ENCODE peak calls at places on chromosomes 4 and X, in eight cellular contexts. P, L, V, T, H, X, A and G are unnamed samples.

GRCh38 chr4:113292371-113293042 is 243.1 kb downstream of the ANK2 start:
- DNase-seq in P (no peak), L (peak; percentile 80), V (no peak), T (no peak), H (no peak), X (no peak), A (no peak), G (no peak)

GRCh38 chr4:4488405-4489404 is 53.1 kb downstream of the STX18 start:
- DNase-seq in P (peak; percentile 29), L (peak; percentile 74), V (no peak), T (peak; percentile 70), H (peak; percentile 63), X (peak; percentile 69), A (peak; percentile 45), G (no peak)

GRCh38 chr4:139825523-139826014 is 159.9 kb downstream of the MGST2 start:
- DNase-seq in P (no peak), L (no peak), V (no peak), T (no peak), H (no peak), X (no peak), A (no peak), G (no peak)

GRCh38 chr4:168098257-168098717 is 6.0 kb downstream of the ANXA10 start:
- DNase-seq in P (no peak), L (no peak), V (no peak), T (peak; percentile 74), H (peak; percentile 63), X (no peak), A (no peak), G (no peak)

GRCh38 chrX:44062842-44063241 is 89.7 kb upstream of the NDP start:
- DNase-seq in P (no peak), L (no peak), V (no peak), T (peak; percentile 75), H (peak; percentile 88), X (no peak), A (no peak), G (no peak)

GRCh38 chrX:150868625-150869024 is 29.8 kb downstream of the CD99L2 start:
- DNase-seq in P (no peak), L (no peak), V (no peak), T (no peak), H (no peak), X (no peak), A (no peak), G (no peak)

GRCh38 chr4:185782523-185782922 is 29.5 kb downstream of the SORBS2 start:
- DNase-seq in P (no peak), L (no peak), V (no peak), T (peak; percentile 66), H (peak; percentile 77), X (no peak), A (no peak), G (no peak)

GRCh38 chr4:172786039-172786792 is 382.4 kb upstream of the GALNT7 start:
- DNase-seq in P (no peak), L (no peak), V (no peak), T (no peak), H (no peak), X (no peak), A (no peak), G (no peak)

GRCh38 chr4:15021946-15022345 is 19.7 kb downstream of the CPEB2 start:
- DNase-seq in P (no peak), L (no peak), V (no peak), T (no peak), H (no peak), X (no peak), A (no peak), G (no peak)

GRCh38 chrX:119895843-119896326 is at the start of gene AKAP14:
- DNase-seq in P (no peak), L (no peak), V (no peak), T (no peak), H (peak; percentile 28), X (no peak), A (no peak), G (no peak)

GRCh38 chrX:137423241-137423640 is 142.7 kb upstream of the ZIC3 start:
- DNase-seq in P (no peak), L (no peak), V (no peak), T (no peak), H (no peak), X (no peak), A (no peak), G (no peak)

GRCh38 chr4:146124023-146124680 is 51.4 kb upstream of the LSM6 start:
- DNase-seq in P (peak; percentile 7), L (peak; percentile 60), V (no peak), T (peak; percentile 33), H (peak; percentile 4), X (no peak), A (no peak), G (no peak)

GRCh38 chrX:97326456-97326855 is 442.7 kb downstream of the RPA4 start:
- DNase-seq in P (peak; percentile 8), L (no peak), V (no peak), T (no peak), H (peak; percentile 27), X (no peak), A (no peak), G (no peak)

GRCh38 chrX:153921070-153921469 is 5.0 kb downstream of the ARHGAP4 start:
- DNase-seq in P (no peak), L (no peak), V (no peak), T (no peak), H (peak; percentile 26), X (no peak), A (no peak), G (no peak)

GRCh38 chr4:123250843-123251242 is 145.8 kb upstream of the SPRY1 start:
- DNase-seq in P (no peak), L (no peak), V (no peak), T (no peak), H (peak; percentile 40), X (no peak), A (no peak), G (no peak)

GRCh38 chrX:9873952-9874351 is 87.7 kb downstream of the SHROOM2 start:
- DNase-seq in P (peak; percentile 20), L (peak; percentile 50), V (no peak), T (peak; percentile 15), H (peak; percentile 62), X (no peak), A (peak; percentile 13), G (no peak)

GRCh38 chr4:10810411-10810810 is 125.8 kb upstream of the CLNK start:
- DNase-seq in P (no peak), L (no peak), V (no peak), T (peak; percentile 17), H (peak; percentile 24), X (no peak), A (no peak), G (no peak)

GRCh38 chrX:11619426-11619825 is 46.3 kb downstream of the ARHGAP6 start:
- DNase-seq in P (no peak), L (no peak), V (no peak), T (no peak), H (no peak), X (no peak), A (no peak), G (no peak)